ENCODE peak calls at places on chromosomes 11 and 22, in nine cellular contexts. G is cardiac muscle cell, H is upper lobe of right lung, W is GM12865, I is NT2/D1, N is AG04450, U is mammary epithelial cell, F is HL-60, K is cardiac fibroblast. B is an unnamed sample.

GRCh38 chr11:83666149-83666548 is 380.0 kb upstream of the CCDC90B start:
- DNase-seq in G (no peak), H (no peak), W (no peak), I (no peak), N (no peak), U (no peak), F (no peak), K (no peak), B (no peak)

GRCh38 chr11:32433249-32434115 is 1.9 kb downstream of the WT1 start:
- DNase-seq in G (peak), H (no peak), W (no peak), I (no peak), N (no peak), U (no peak), F (no peak), K (peak), B (no peak)

GRCh38 chr11:28447226-28447625 is 339.0 kb downstream of the METTL15 start:
- DNase-seq in G (peak), H (no peak), W (no peak), I (no peak), N (no peak), U (no peak), F (no peak), K (peak), B (no peak)

GRCh38 chr22:46764140-46764680 is 1.8 kb downstream of the TBC1D22A start:
- DNase-seq in G (no peak), H (no peak), W (peak), I (no peak), N (no peak), U (no peak), F (no peak), K (no peak), B (no peak)

GRCh38 chr11:44356351-44356750 is 46.4 kb upstream of the ALX4 start:
- DNase-seq in G (no peak), H (peak), W (no peak), I (no peak), N (no peak), U (no peak), F (no peak), K (no peak), B (no peak)

GRCh38 chr11:17273668-17274321 is 2.7 kb upstream of the NUCB2 start:
- DNase-seq in G (no peak), H (no peak), W (peak), I (no peak), N (no peak), U (no peak), F (peak), K (no peak), B (no peak)

GRCh38 chr11:128504489-128504888 is 82.9 kb downstream of the ETS1 start:
- DNase-seq in G (no peak), H (no peak), W (no peak), I (no peak), N (no peak), U (no peak), F (no peak), K (no peak), B (no peak)

GRCh38 chr11:101618691-101619090 is 34.9 kb upstream of the TRPC6 start:
- DNase-seq in G (no peak), H (no peak), W (no peak), I (no peak), N (peak), U (peak), F (no peak), K (no peak), B (no peak)

GRCh38 chr11:623999-624704 is 603 bp downstream of the CDHR5 start:
- DNase-seq in G (no peak), H (no peak), W (no peak), I (no peak), N (no peak), U (peak), F (no peak), K (no peak), B (no peak)

GRCh38 chr11:117723625-117724024 is 73.4 kb downstream of the DSCAML1 start:
- DNase-seq in G (no peak), H (peak), W (no peak), I (no peak), N (no peak), U (no peak), F (no peak), K (no peak), B (no peak)

GRCh38 chr11:72743321-72744221 is 8.6 kb downstream of the ARAP1 start:
- DNase-seq in G (no peak), H (no peak), W (peak), I (no peak), N (no peak), U (no peak), F (no peak), K (no peak), B (no peak)

GRCh38 chr11:64053699-64054098 is 18.0 kb downstream of the FLRT1 start:
- DNase-seq in G (no peak), H (no peak), W (no peak), I (peak), N (no peak), U (no peak), F (no peak), K (no peak), B (no peak)

GRCh38 chr11:11931461-11932055 is 76.9 kb downstream of the DKK3 start:
- DNase-seq in G (peak), H (no peak), W (peak), I (peak), N (peak), U (peak), F (no peak), K (peak), B (peak)

GRCh38 chr11:15006139-15006759 is 34.1 kb upstream of the CALCA start:
- DNase-seq in G (peak), H (no peak), W (peak), I (peak), N (no peak), U (peak), F (peak), K (peak), B (peak)

GRCh38 chr11:77080643-77081210 is 14.0 kb downstream of the CAPN5 start:
- DNase-seq in G (peak), H (no peak), W (no peak), I (no peak), N (no peak), U (no peak), F (no peak), K (peak), B (no peak)

GRCh38 chr22:28597665-28598064 is 82.0 kb downstream of the TTC28 start:
- DNase-seq in G (no peak), H (no peak), W (no peak), I (no peak), N (no peak), U (no peak), F (no peak), K (no peak), B (no peak)

GRCh38 chr22:37906364-37907008 is 389 bp downstream of the MICALL1 start:
- DNase-seq in G (no peak), H (no peak), W (peak), I (no peak), N (no peak), U (no peak), F (no peak), K (no peak), B (no peak)

GRCh38 chr11:108115495-108116140 is 5.7 kb upstream of the ACAT1 start:
- DNase-seq in G (peak), H (peak), W (no peak), I (no peak), N (peak), U (peak), F (no peak), K (peak), B (peak)

GRCh38 chr11:121524233-121524631 is 71.5 kb upstream of the SORL1-AS1 start:
- DNase-seq in G (no peak), H (no peak), W (no peak), I (no peak), N (no peak), U (no peak), F (no peak), K (no peak), B (no peak)

GRCh38 chr11:93541884-93542752 is 1.1 kb downstream of the SMCO4 start:
- DNase-seq in G (peak), H (peak), W (peak), I (peak), N (no peak), U (peak), F (peak), K (peak), B (peak)

GRCh38 chr22:32708835-32709234 is 92.7 kb upstream of the TIMP3 start:
- DNase-seq in G (peak), H (no peak), W (no peak), I (no peak), N (no peak), U (peak), F (no peak), K (peak), B (no peak)

GRCh38 chr11:45489281-45489906 is 176.0 kb downstream of the CHST1 start:
- DNase-seq in G (no peak), H (no peak), W (no peak), I (no peak), N (no peak), U (no peak), F (no peak), K (no peak), B (no peak)

GRCh38 chr11:13009921-13010736 is 1.0 kb downstream of the RASSF10 start:
- DNase-seq in G (peak), H (peak), W (no peak), I (no peak), N (no peak), U (peak), F (no peak), K (no peak), B (peak)

GRCh38 chr11:64150481-64151239 is 15.3 kb downstream of the MACROD1 start:
- DNase-seq in G (no peak), H (no peak), W (no peak), I (no peak), N (no peak), U (no peak), F (no peak), K (no peak), B (no peak)

GRCh38 chr11:105767945-105768344 is 158.1 kb downstream of the GRIA4 start:
- DNase-seq in G (no peak), H (no peak), W (no peak), I (no peak), N (no peak), U (no peak), F (no peak), K (no peak), B (no peak)

GRCh38 chr11:14380947-14381555 is 22.1 kb upstream of the RRAS2 start:
- DNase-seq in G (peak), H (peak), W (peak), I (no peak), N (no peak), U (peak), F (no peak), K (peak), B (peak)

GRCh38 chr11:14645247-14645912 is 1.8 kb downstream of the PDE3B start:
- DNase-seq in G (peak), H (no peak), W (peak), I (no peak), N (no peak), U (peak), F (no peak), K (peak), B (peak)

GRCh38 chr11:97963528-97964331 is 1057.0 kb upstream of the CNTN5 start:
- DNase-seq in G (peak), H (no peak), W (no peak), I (no peak), N (no peak), U (no peak), F (no peak), K (peak), B (no peak)

GRCh38 chr11:41784513-41785335 is 325.3 kb upstream of the LRRC4C start:
- DNase-seq in G (no peak), H (no peak), W (peak), I (no peak), N (no peak), U (peak), F (no peak), K (no peak), B (no peak)

GRCh38 chr22:45968003-45968650 is 8.8 kb downstream of the WNT7B start:
- DNase-seq in G (no peak), H (no peak), W (no peak), I (no peak), N (no peak), U (no peak), F (no peak), K (no peak), B (no peak)

GRCh38 chr11:131253885-131254204 is 116.6 kb upstream of the NTM start:
- DNase-seq in G (no peak), H (no peak), W (no peak), I (peak), N (no peak), U (no peak), F (no peak), K (peak), B (no peak)

GRCh38 chr22:43789452-43789851 is 22.7 kb downstream of the EFCAB6 start:
- DNase-seq in G (peak), H (no peak), W (peak), I (no peak), N (peak), U (peak), F (no peak), K (peak), B (no peak)

GRCh38 chr11:70834984-70835560 is 417.3 kb downstream of the SHANK2 start:
- DNase-seq in G (no peak), H (no peak), W (no peak), I (no peak), N (no peak), U (no peak), F (no peak), K (no peak), B (no peak)

GRCh38 chr22:20551805-20552449 is 44.5 kb downstream of the MED15 start:
- DNase-seq in G (peak), H (no peak), W (no peak), I (no peak), N (no peak), U (no peak), F (no peak), K (no peak), B (peak)

GRCh38 chr11:109241988-109242387 is 180.0 kb upstream of the C11orf87 start:
- DNase-seq in G (no peak), H (no peak), W (no peak), I (no peak), N (no peak), U (peak), F (no peak), K (no peak), B (no peak)

GRCh38 chr22:40747361-40747760 is 68.1 kb downstream of the MCHR1 start:
- DNase-seq in G (no peak), H (no peak), W (no peak), I (no peak), N (no peak), U (no peak), F (no peak), K (no peak), B (no peak)

GRCh38 chr11:58922475-58922874 is 16.8 kb upstream of the GLYATL1 start:
- DNase-seq in G (no peak), H (no peak), W (no peak), I (no peak), N (no peak), U (no peak), F (no peak), K (no peak), B (no peak)

GRCh38 chr22:23268877-23269276 is 88.6 kb downstream of the BCR start:
- DNase-seq in G (no peak), H (no peak), W (peak), I (no peak), N (no peak), U (no peak), F (no peak), K (no peak), B (no peak)
- H3K4me3 ChIP-seq in G (no peak), H (no peak), W (no peak), I (no peak), N (no peak), U (no peak), F (no peak), K (no peak), B (no peak)

GRCh38 chr11:103584021-103584420 is 452.4 kb upstream of the DDI1 start:
- DNase-seq in G (no peak), H (no peak), W (no peak), I (no peak), N (no peak), U (no peak), F (no peak), K (no peak), B (no peak)

GRCh38 chr11:103581680-103582265 is 454.7 kb upstream of the DDI1 start:
- DNase-seq in G (no peak), H (no peak), W (no peak), I (no peak), N (no peak), U (no peak), F (no peak), K (no peak), B (no peak)

GRCh38 chr11:103585401-103585800 is 451.0 kb upstream of the DDI1 start:
- DNase-seq in G (no peak), H (no peak), W (no peak), I (no peak), N (no peak), U (no peak), F (no peak), K (no peak), B (no peak)

GRCh38 chr11:103585911-103586310 is 450.5 kb upstream of the DDI1 start:
- DNase-seq in G (no peak), H (no peak), W (no peak), I (no peak), N (no peak), U (no peak), F (no peak), K (no peak), B (no peak)

DNA sequence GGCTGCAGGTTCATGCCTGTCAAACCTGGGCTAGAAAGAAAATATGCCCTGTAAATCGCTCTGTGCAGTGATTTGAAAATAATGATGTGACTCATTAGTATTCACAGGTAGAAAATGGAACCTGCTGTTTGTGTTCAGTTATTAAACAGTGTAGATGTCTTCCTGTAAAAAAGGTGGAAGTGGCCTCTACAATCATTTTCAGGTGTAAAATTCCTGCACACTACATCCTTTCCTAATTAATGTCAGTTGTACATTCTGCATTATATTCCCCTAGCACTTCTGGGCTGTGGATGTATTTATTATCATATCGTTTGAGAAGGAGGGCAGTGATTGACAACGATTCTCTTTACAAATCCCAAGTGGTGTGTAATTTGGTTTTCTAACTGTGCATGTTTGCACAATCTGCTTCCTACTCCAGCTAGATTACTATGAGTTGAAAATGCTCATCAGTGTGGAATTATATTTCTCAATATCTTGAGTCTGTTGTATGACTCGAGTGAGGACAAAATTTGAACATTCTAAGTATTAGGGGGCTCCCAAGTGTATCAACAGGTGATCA is 454.0 kb upstream of the DDI1 start:
- DNase-seq in G (no peak), H (no peak), W (no peak), I (no peak), N (no peak), U (peak), F (no peak), K (no peak), B (no peak)
- H3K4me3 ChIP-seq in G (no peak), H (no peak), W (no peak), I (no peak), N (no peak), U (no peak), F (no peak), K (no peak), B (no peak)

GRCh38 chr11:8962827-8963226 is 1.4 kb downstream of the TMEM9B start:
- DNase-seq in G (no peak), H (no peak), W (no peak), I (no peak), N (no peak), U (no peak), F (no peak), K (no peak), B (no peak)
- H3K4me3 ChIP-seq in G (no peak), H (peak), W (peak), I (no peak), N (peak), U (peak), F (no peak), K (peak), B (no peak)

DNA sequence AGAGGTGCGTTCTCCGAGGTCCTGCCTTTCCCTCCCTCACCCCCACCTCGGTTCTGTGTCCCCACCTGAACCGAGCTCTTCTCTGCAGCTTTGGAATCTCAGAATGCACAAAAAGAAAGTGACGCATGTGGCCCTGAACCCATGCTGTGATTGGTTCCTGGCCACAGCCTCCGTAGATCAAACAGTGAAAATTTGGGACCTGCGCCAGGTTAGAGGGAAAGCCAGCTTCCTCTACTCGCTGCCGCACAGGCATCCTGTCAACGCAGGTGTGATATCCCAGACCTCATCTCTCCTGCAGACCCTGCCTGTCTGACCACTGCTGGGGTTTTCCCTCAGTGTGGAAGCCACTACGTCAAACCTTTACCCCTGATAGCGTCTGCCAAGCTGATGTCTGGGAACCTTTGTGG is 13.9 kb downstream of the ACP2 start:
- DNase-seq in G (peak), H (no peak), W (no peak), I (no peak), N (no peak), U (no peak), F (no peak), K (peak), B (no peak)
- H3K4me3 ChIP-seq in G (no peak), H (peak), W (no peak), I (no peak), N (no peak), U (no peak), F (no peak), K (peak), B (no peak)

GRCh38 chr11:67503119-67504022 is 1.8 kb downstream of the PITPNM1 start:
- DNase-seq in G (no peak), H (no peak), W (no peak), I (no peak), N (no peak), U (no peak), F (no peak), K (no peak), B (no peak)
- H3K4me3 ChIP-seq in G (peak), H (peak), W (peak), I (peak), N (peak), U (peak), F (peak), K (peak), B (peak)